ENCODE peak calls at places on chromosomes 11 and 22, in four cellular contexts. H is keratinocyte, N is IMR-90, Q is K562. Z is an unnamed sample.
A peak's percentile ranks its signal among the peaks of the same experiment; 100 is the strongest.

GRCh38 chr22:24156146-24156914 is 25.0 kb upstream of the SUSD2 start:
- DNase-seq in Q (no peak), N (peak; percentile 52), H (no peak), Z (peak; percentile 55)

GRCh38 chr22:35418088-35418487 is 18.1 kb downstream of the MCM5 start:
- DNase-seq in N (peak; percentile 57), H (no peak), Q (no peak), Z (no peak)

GRCh38 chr22:48755332-48755949 is 1072.2 kb downstream of the BRD1 start:
- DNase-seq in Q (no peak), H (no peak), N (no peak), Z (no peak)

GRCh38 chr11:75033916-75034315 is 45.2 kb downstream of the NEU3 start:
- DNase-seq in Q (no peak), N (no peak), H (no peak), Z (no peak)

GRCh38 chr11:8709002-8709672 is 26.5 kb downstream of the RPL27A start:
- DNase-seq in N (peak; percentile 95), H (no peak), Q (no peak), Z (no peak)

GRCh38 chr11:40271361-40271760 is 1188.1 kb downstream of the LRRC4C start:
- DNase-seq in Q (no peak), H (no peak), N (no peak), Z (no peak)

GRCh38 chr11:28690746-28691145 is 582.6 kb downstream of the METTL15 start:
- DNase-seq in N (peak; percentile 75), Q (no peak), H (no peak), Z (no peak)

GRCh38 chr11:111918390-111919256 is at the start of gene C11orf52:
- DNase-seq in N (peak; percentile 57), H (no peak), Q (peak; percentile 51), Z (peak; percentile 61)

GRCh38 chr11:114298701-114299090 is 2.5 kb downstream of the NNMT start:
- DNase-seq in H (no peak), Q (no peak), N (no peak), Z (no peak)

GRCh38 chr11:75583710-75584658 is 21.9 kb downstream of the SERPINH1 start:
- DNase-seq in H (no peak), N (peak; percentile 61), Q (peak; percentile 46), Z (peak; percentile 70)

GRCh38 chr11:45844822-45845573 is 2.3 kb upstream of the CRY2 start:
- DNase-seq in H (no peak), Q (no peak), N (no peak), Z (no peak)

GRCh38 chr11:9753031-9753430 is 89.2 kb downstream of the SWAP70 start:
- DNase-seq in H (no peak), N (peak; percentile 83), Q (no peak), Z (no peak)

GRCh38 chr11:45285931-45286632 is at the start of gene SYT13:
- DNase-seq in H (no peak), N (no peak), Q (no peak), Z (no peak)

GRCh38 chr22:37848587-37849088 is 581 bp upstream of the EIF3L start:
- DNase-seq in H (no peak), N (peak; percentile 16), Q (peak; percentile 61), Z (peak; percentile 54)

GRCh38 chr11:34263462-34264186 is 94.2 kb downstream of the ABTB2 start:
- DNase-seq in Q (no peak), H (no peak), N (peak; percentile 82), Z (no peak)

GRCh38 chr11:60915250-60915914 is 1.4 kb downstream of the TMEM109 start:
- DNase-seq in N (peak; percentile 50), Q (peak; percentile 27), H (no peak), Z (peak; percentile 77)

GRCh38 chr11:6681949-6682348 is 1.2 kb downstream of the MRPL17 start:
- DNase-seq in H (no peak), N (peak; percentile 28), Q (peak; percentile 49), Z (no peak)

GRCh38 chr11:68498903-68499883 is 38.6 kb downstream of the PPP6R3 start:
- DNase-seq in H (no peak), Q (peak; percentile 45), N (no peak), Z (no peak)

GRCh38 chr11:115958089-115959000 is 454.1 kb upstream of the CADM1 start:
- DNase-seq in H (no peak), N (no peak), Q (no peak), Z (no peak)
- H3K9me1 ChIP-seq in H (no peaks in the 10 kb centered on the region), N (no peaks in the 10 kb centered on the region), Q (no peaks in the 10 kb centered on the region), Z (no peaks in the 10 kb centered on the region)

GRCh38 chr11:110750100-110750499 is 37.9 kb upstream of the ARHGAP20 start:
- DNase-seq in H (no peak), N (no peak), Q (no peak), Z (no peak)
- H3K9me1 ChIP-seq in H (no peaks in the 10 kb centered on the region), N (no peaks in the 10 kb centered on the region), Q (no peaks in the 10 kb centered on the region), Z (no peaks in the 10 kb centered on the region)

GRCh38 chr22:43155789-43156188 is 4.4 kb downstream of the TSPO start:
- DNase-seq in N (no peak), H (no peak), Q (no peak), Z (no peak)
- H3K9me1 ChIP-seq in N (peaks cover 11% of the 10 kb centered on the region), H (peaks cover 8% of the 10 kb centered on the region), Q (no peaks in the 10 kb centered on the region), Z (no peaks in the 10 kb centered on the region)

GRCh38 chr11:25520459-25520858 is 811.5 kb upstream of the ANO3 start:
- DNase-seq in N (no peak), H (no peak), Q (no peak), Z (no peak)

GRCh38 chr11:25515576-25515975 is 816.4 kb upstream of the ANO3 start:
- DNase-seq in H (no peak), N (no peak), Q (no peak), Z (no peak)
- H3K9me1 ChIP-seq in H (no peaks in the 10 kb centered on the region), N (no peaks in the 10 kb centered on the region), Q (no peaks in the 10 kb centered on the region), Z (no peaks in the 10 kb centered on the region)

GRCh38 chr11:132142102-132142501 is 771.7 kb downstream of the NTM start:
- DNase-seq in H (peak; percentile 15), N (no peak), Q (no peak), Z (no peak)

GRCh38 chr11:132140056-132140455 is 769.6 kb downstream of the NTM start:
- DNase-seq in N (no peak), H (no peak), Q (no peak), Z (no peak)

GRCh38 chr11:132139181-132139580 is 768.8 kb downstream of the NTM start:
- DNase-seq in H (no peak), N (no peak), Q (no peak), Z (no peak)

GRCh38 chr11:132137981-132138313 is 767.5 kb downstream of the NTM start:
- DNase-seq in Q (no peak), N (peak; percentile 26), H (no peak), Z (no peak)

GRCh38 chr11:132142554-132142953 is 772.1 kb downstream of the NTM start:
- DNase-seq in Q (no peak), H (no peak), N (no peak), Z (no peak)
- H3K9me1 ChIP-seq in Q (no peaks in the 10 kb centered on the region), H (no peaks in the 10 kb centered on the region), N (peaks cover 8% of the 10 kb centered on the region), Z (no peaks in the 10 kb centered on the region)

Z was measured in endothelial cell of umbilical vein.